ENCODE peak calls at places on chromosomes 3 and 15, in six cellular contexts. S is fibroblast of mammary gland, Y is fibroblast of pulmonary artery, X is epithelial cell of esophagus, R is A549, O is endothelial cell of umbilical vein. K is an unnamed sample.

GRCh38 chr3:96813820-96814580 is 394 bp upstream of the EPHA6 start:
- DNase-seq in X (peak; percentile 57), R (peak; percentile 50), S (peak; percentile 48), Y (peak; percentile 44), O (peak; percentile 43), K (peak; percentile 24)

GRCh38 chr3:69082805-69083204 is 1.9 kb upstream of the ARL6IP5 start:
- DNase-seq in X (peak; percentile 61), S (peak; percentile 81), O (peak; percentile 71), Y (peak; percentile 68), R (peak; percentile 43), K (peak; percentile 71)

GRCh38 chr15:66833372-66833771 is 131.3 kb downstream of the SMAD6 start:
- DNase-seq in X (peak; percentile 60), Y (no peak), R (no peak), O (no peak), S (no peak), K (no peak)

GRCh38 chr3:20043825-20044224 is 3.6 kb downstream of the KAT2B start:
- DNase-seq in X (no peak), O (no peak), R (no peak), S (no peak), Y (no peak), K (no peak)

GRCh38 chr15:60397772-60398445 is at the start of gene ANXA2:
- DNase-seq in S (peak; percentile 88), O (peak; percentile 80), R (peak; percentile 95), Y (peak; percentile 87), X (peak; percentile 94), K (peak; percentile 70)

GRCh38 chr15:85826756-85827515 is 32.2 kb upstream of the KLHL25 start:
- DNase-seq in Y (peak; percentile 30), X (peak; percentile 35), R (no peak), S (peak; percentile 20), O (no peak), K (peak; percentile 56)

GRCh38 chr3:150232992-150233451 is 175.1 kb upstream of the TSC22D2 start:
- DNase-seq in S (peak; percentile 53), X (peak; percentile 70), R (no peak), O (peak; percentile 95), Y (peak; percentile 81), K (peak; percentile 77)

GRCh38 chr3:51705276-51706020 is 1.4 kb upstream of the GRM2 start:
- DNase-seq in S (no peak), X (no peak), Y (no peak), R (no peak), O (no peak), K (no peak)

GRCh38 chr3:126527455-126528211 is 3.7 kb downstream of the CHST13 start:
- DNase-seq in S (no peak), O (no peak), R (no peak), Y (no peak), X (no peak), K (no peak)

GRCh38 chr3:65996605-65997004 is 42.1 kb downstream of the MAGI1 start:
- DNase-seq in O (no peak), Y (peak; percentile 49), R (no peak), X (peak; percentile 96), S (no peak), K (peak; percentile 96)
- TF ChIP-seq CTCF in O (no peak), Y (no peak), R (no peak), X (no peak), S (no peak), K (no peak)

GRCh38 chr15:27064080-27064479 is 93.1 kb downstream of the GABRG3 start:
- DNase-seq in X (no peak), R (no peak), Y (no peak), S (no peak), O (no peak), K (no peak)

GRCh38 chr15:27061739-27062138 is 90.8 kb downstream of the GABRG3 start:
- DNase-seq in Y (no peak), O (no peak), S (no peak), X (no peak), R (peak; percentile 25), K (no peak)

GRCh38 chr15:27058939-27059338 is 88.0 kb downstream of the GABRG3 start:
- DNase-seq in R (no peak), O (no peak), Y (no peak), S (no peak), X (no peak), K (no peak)

GRCh38 chr15:27057904-27058645 is 87.1 kb downstream of the GABRG3 start:
- DNase-seq in S (peak; percentile 44), O (no peak), Y (peak; percentile 2), R (peak; percentile 36), X (peak; percentile 24), K (peak; percentile 41)

DNA sequence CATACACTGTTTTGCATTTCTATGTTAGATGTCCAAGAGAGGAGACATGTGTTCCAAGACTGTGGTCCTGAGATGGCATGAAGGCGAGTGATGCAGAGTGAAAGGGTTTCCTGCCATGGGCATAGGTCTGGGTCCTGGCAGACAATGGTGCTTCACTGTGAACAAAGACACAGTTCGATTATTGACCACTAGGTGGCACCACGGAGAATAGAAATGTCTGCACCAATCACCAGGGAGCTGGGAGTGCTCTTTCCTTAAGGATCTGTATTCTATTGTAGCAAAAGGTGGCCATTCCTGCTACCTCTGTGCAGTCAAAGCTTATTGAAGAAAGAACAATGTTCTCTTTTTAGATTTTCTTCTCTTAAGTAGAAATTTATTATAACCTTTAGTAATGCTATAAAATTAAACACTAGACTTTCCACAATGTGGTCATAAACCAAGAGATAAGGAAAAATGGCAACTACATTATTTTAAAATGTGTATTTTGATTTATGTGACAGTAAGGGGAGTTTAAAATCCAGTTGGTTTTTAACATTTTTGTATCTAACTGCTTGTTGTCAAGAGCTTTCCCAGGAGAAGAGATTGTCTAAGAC is 88.7 kb downstream of the GABRG3 start:
- DNase-seq in X (peak; percentile 27), O (no peak), R (peak; percentile 75), S (peak; percentile 26), Y (peak; percentile 39), K (peak; percentile 17)
- TF ChIP-seq CTCF in X (peak; percentile 28), O (peak; percentile 36), R (peak; percentile 55), S (peak; percentile 41), Y (peak; percentile 41), K (peak; percentile 36)

GRCh38 chr3:124691599-124691998 is 38.7 kb upstream of the UMPS start:
- DNase-seq in R (no peak), Y (no peak), S (no peak), X (no peak), O (no peak), K (no peak)
- TF ChIP-seq CTCF in R (no peak), Y (no peak), S (no peak), X (no peak), O (no peak), K (no peak)

GRCh38 chr3:14926592-14926991 is 20.8 kb upstream of the NR2C2 start:
- DNase-seq in R (no peak), Y (no peak), X (no peak), O (no peak), S (no peak), K (no peak)

GRCh38 chr3:14923476-14923875 is 23.9 kb upstream of the NR2C2 start:
- DNase-seq in Y (no peak), R (no peak), O (no peak), S (no peak), X (no peak), K (no peak)

GRCh38 chr3:14927308-14927707 is 20.1 kb upstream of the NR2C2 start:
- DNase-seq in Y (no peak), X (no peak), R (no peak), O (no peak), S (no peak), K (no peak)

GRCh38 chr3:14922863-14923262 is 24.5 kb upstream of the NR2C2 start:
- DNase-seq in Y (no peak), R (no peak), X (no peak), O (no peak), S (no peak), K (no peak)

DNA sequence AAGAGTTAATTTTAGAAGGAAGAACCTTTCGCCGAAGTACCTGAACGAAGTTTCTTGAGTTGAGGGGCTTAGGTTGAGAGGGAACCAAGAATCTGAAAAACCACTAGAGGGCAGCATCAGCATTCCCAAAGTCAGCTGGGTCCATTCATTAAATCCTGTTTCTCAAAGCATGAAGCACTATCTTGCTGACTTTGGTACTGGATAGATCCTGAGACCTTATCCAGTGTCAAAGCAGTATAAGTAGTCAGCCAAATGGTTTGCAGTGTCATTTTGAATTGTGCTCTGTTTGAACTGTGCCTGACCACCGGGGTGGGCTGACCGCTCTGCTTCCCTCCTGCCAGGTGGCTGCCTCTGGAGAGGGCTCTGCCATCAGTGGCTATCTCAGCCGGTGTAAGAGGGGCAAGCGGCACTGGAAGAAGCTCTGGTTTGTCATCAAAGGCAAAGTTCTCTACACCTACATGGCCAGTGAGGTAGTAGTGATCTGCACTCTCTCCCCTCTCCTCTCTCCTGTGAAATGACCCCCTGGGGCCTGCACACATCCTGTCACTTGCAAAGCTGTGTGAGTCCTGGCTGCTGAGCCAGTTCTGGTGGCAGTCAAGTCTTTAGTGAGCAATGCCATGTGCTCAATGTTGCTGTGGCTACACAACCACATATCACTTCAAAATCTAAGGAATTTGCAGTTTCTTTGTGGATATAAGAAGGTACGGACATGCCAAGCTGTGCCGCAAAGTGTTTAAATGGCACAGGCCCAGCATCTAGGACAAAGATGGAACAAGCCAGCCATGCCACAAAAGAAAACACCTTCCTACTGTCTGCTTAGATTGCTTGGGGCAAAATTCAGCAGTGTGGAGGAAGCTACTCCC is 21.4 kb upstream of the NR2C2 start:
- DNase-seq in X (peak; percentile 75), R (peak; percentile 72), Y (peak; percentile 82), O (peak; percentile 60), S (peak; percentile 73), K (peak; percentile 67)
- TF ChIP-seq CTCF in X (peak; percentile 80), R (peak; percentile 94), Y (peak; percentile 83), O (peak; percentile 61), S (peak; percentile 87), K (peak; percentile 86)

GRCh38 chr15:63146684-63147083 is 10.6 kb downstream of the RPS27L start:
- DNase-seq in Y (peak; percentile 53), R (peak; percentile 41), X (no peak), S (peak; percentile 33), O (peak; percentile 32), K (no peak)
- TF ChIP-seq CTCF in Y (peak; percentile 24), R (peak; percentile 34), X (no peak), S (peak; percentile 16), O (no peak), K (peak; percentile 10)

DNA sequence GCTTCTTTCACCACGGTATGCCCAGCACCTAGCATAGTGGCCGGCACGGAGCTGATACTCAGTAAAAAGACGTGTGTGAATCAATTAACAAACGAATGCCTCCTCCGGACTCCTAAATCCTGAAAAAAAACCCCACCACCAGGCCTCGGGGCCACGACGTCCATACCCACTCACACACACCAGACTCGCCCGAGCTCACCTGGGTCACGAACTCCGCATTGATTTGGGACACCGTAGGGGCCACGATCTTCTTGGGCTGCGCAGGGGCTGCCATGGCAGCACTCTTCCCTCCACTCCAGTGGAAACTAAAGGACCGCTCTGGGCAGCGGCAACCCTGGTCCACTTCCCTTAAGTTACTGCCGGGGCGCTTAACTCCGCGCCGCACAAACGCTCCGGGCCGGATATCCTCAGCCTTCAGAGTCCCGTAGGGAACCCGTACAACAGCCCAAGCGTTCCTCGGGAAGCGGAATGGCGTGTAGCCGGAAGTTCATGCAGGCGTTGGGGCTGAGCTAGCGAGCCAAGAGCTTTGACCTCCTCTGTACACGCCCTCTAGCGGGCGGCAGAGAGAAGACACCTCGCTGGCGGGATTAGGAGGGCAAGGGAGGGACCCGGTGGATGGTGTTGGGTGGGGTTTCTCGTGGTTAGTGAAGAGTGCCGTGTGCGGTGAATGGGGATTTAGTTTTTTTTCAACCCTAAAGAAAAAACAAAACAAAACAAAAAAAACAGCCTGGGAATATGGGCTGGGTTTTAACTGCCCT is at the start of gene AQR:
- DNase-seq in X (peak; percentile 98), Y (peak; percentile 99), S (peak; percentile 99), R (peak; percentile 99), O (peak; percentile 98), K (peak; percentile 95)
- TF ChIP-seq CTCF in X (peak; percentile 77), Y (peak; percentile 76), S (peak; percentile 94), R (peak; percentile 87), O (peak; percentile 68), K (peak; percentile 96)

K was measured in bronchial epithelial cell.